ENCODE peak calls at places on chromosomes 13 and 19, in nine cellular contexts. T is effector CD4-positive, alpha-beta T cell; V is uterus; C is epithelial cell of prostate; F is HuH-7.5; I is ovary; X is activated B cell treated with CpG ODN at 0.5 μM for 24 hours; H is foreskin fibroblast; R is posterior vena cava. A is an unnamed sample.

GRCh38 chr13:113298001-113298945 is 1.2 kb downstream of the LAMP1 start:
- DNase-seq in C (no peak), V (no peak), T (no peak), H (peak; percentile 25), I (no peak), F (no peak), R (no peak), X (no peak), A (no peak)

GRCh38 chr13:38713046-38713445 is 26.2 kb downstream of the FREM2 start:
- DNase-seq in H (no peak), X (no peak), T (no peak), V (no peak), C (no peak), R (no peak), F (no peak), I (no peak), A (no peak)

GRCh38 chr13:95540848-95541247 is 11.7 kb upstream of the CLDN10 start:
- DNase-seq in R (no peak), H (no peak), T (no peak), C (no peak), F (no peak), X (no peak), V (no peak), I (no peak), A (peak; percentile 43)

GRCh38 chr13:75870397-75870801 is 234.3 kb downstream of the LMO7 start:
- DNase-seq in H (peak; percentile 62), T (no peak), X (no peak), R (no peak), I (no peak), C (no peak), F (no peak), V (peak; percentile 17), A (peak; percentile 45)

GRCh38 chr19:38318595-38319142 is 976 bp upstream of the KCNK6 start:
- DNase-seq in I (peak; percentile 57), V (peak; percentile 66), H (no peak), F (no peak), C (no peak), R (no peak), T (no peak), X (no peak), A (no peak)

GRCh38 chr13:24632382-24633121 is 47.7 kb upstream of the ATP12A start:
- DNase-seq in C (no peak), X (no peak), T (no peak), V (no peak), H (no peak), I (no peak), F (no peak), R (no peak), A (no peak)

GRCh38 chr13:24148414-24149305 is 11.9 kb upstream of the SPATA13 start:
- DNase-seq in X (no peak), H (peak; percentile 97), F (no peak), V (no peak), T (no peak), R (no peak), I (no peak), C (peak; percentile 89), A (no peak)

GRCh38 chr19:4068058-4068966 is 1.6 kb upstream of the ZBTB7A start:
- DNase-seq in R (no peak), H (no peak), F (no peak), V (peak; percentile 29), T (no peak), X (no peak), I (no peak), C (no peak), A (peak; percentile 73)

GRCh38 chr13:113902956-113903355 is 39.1 kb upstream of the GAS6 start:
- DNase-seq in F (no peak), X (no peak), H (no peak), C (no peak), V (peak; percentile 18), I (no peak), T (no peak), R (peak; percentile 51), A (no peak)

GRCh38 chr19:50556236-50557008 is 11.8 kb downstream of the LRRC4B start:
- DNase-seq in T (peak; percentile 68), V (peak; percentile 62), C (no peak), I (peak; percentile 69), F (peak; percentile 90), R (peak; percentile 93), X (peak; percentile 61), H (peak; percentile 84), A (peak; percentile 87)

GRCh38 chr13:36006347-36006746 is 124.8 kb downstream of the DCLK1 start:
- DNase-seq in V (no peak), I (no peak), C (no peak), R (peak; percentile 16), H (no peak), T (no peak), X (no peak), F (no peak), A (peak; percentile 34)

GRCh38 chr13:99260216-99260615 is 2.0 kb upstream of the GPR18 start:
- DNase-seq in I (no peak), F (no peak), T (no peak), C (no peak), H (peak; percentile 11), V (no peak), X (no peak), R (no peak), A (no peak)

GRCh38 chr19:20999731-21000352 is 20.6 kb upstream of the ZNF430 start:
- DNase-seq in T (peak; percentile 80), X (peak; percentile 74), R (peak; percentile 89), I (peak; percentile 89), H (peak; percentile 89), V (peak; percentile 77), C (peak; percentile 52), F (peak; percentile 46), A (peak; percentile 94)

GRCh38 chr13:20566917-20567755 is at the start of gene IFT88:
- DNase-seq in F (peak; percentile 66), T (peak; percentile 67), C (no peak), R (peak; percentile 97), I (peak; percentile 89), H (peak; percentile 93), V (peak; percentile 88), X (peak; percentile 92), A (peak; percentile 96)

GRCh38 chr19:10193666-10194499 is 870 bp downstream of the DNMT1 start:
- DNase-seq in X (no peak), C (no peak), F (peak; percentile 52), I (no peak), T (no peak), H (peak; percentile 81), V (no peak), R (no peak), A (no peak)

GRCh38 chr19:6204866-6205723 is 69.6 kb downstream of the ACSBG2 start:
- DNase-seq in I (no peak), T (no peak), R (peak; percentile 62), H (no peak), F (no peak), V (no peak), C (no peak), X (no peak), A (no peak)

GRCh38 chr13:85724554-85725432 is 74.4 kb downstream of the SLITRK6 start:
- DNase-seq in X (no peak), I (no peak), H (peak; percentile 14), C (no peak), R (no peak), F (no peak), T (no peak), V (no peak), A (no peak)

GRCh38 chr13:59687028-59687427 is 476.7 kb downstream of the DIAPH3 start:
- DNase-seq in H (no peak), R (no peak), F (no peak), X (no peak), T (no peak), C (no peak), V (no peak), I (no peak), A (no peak)

GRCh38 chr13:21458816-21459701 is at the start of gene ZDHHC20:
- DNase-seq in V (peak; percentile 94), X (peak; percentile 98), C (no peak), F (peak; percentile 78), I (peak; percentile 94), R (peak; percentile 97), H (peak; percentile 94), T (peak; percentile 81), A (peak; percentile 91)

GRCh38 chr13:37475966-37476365 is 122.6 kb downstream of the POSTN start:
- DNase-seq in V (no peak), H (peak; percentile 79), X (no peak), R (no peak), F (no peak), C (no peak), T (no peak), I (no peak), A (no peak)

GRCh38 chr13:80979035-80979641 is 638.2 kb upstream of the SPRY2 start:
- DNase-seq in F (peak; percentile 13), H (peak; percentile 82), X (no peak), V (no peak), T (no peak), I (no peak), C (no peak), R (peak; percentile 61), A (no peak)

GRCh38 chr19:14375055-14375581 is 6.1 kb upstream of the ADGRE5 start:
- DNase-seq in H (no peak), T (peak; percentile 74), R (no peak), V (no peak), C (no peak), F (no peak), I (no peak), X (peak; percentile 61), A (peak; percentile 69)

GRCh38 chr13:109785141-109785891 is 1.1 kb downstream of the IRS2 start:
- DNase-seq in C (no peak), H (peak; percentile 81), T (peak; percentile 26), I (peak; percentile 64), F (no peak), X (peak; percentile 46), V (peak; percentile 46), R (peak; percentile 85), A (peak; percentile 82)

GRCh38 chr13:20219585-20219984 is 12.5 kb downstream of the GJB6 start:
- DNase-seq in H (no peak), T (no peak), F (no peak), R (no peak), V (no peak), C (no peak), X (no peak), I (no peak), A (no peak)

GRCh38 chr19:39247701-39248664 is 673 bp downstream of the IFNL4 start:
- DNase-seq in V (no peak), T (no peak), F (no peak), C (no peak), X (no peak), R (no peak), H (peak; percentile 31), I (no peak), A (no peak)

GRCh38 chr19:4140237-4140711 is 13.2 kb upstream of the CREB3L3 start:
- DNase-seq in F (peak; percentile 84), T (no peak), I (no peak), R (no peak), C (no peak), X (peak; percentile 23), H (peak; percentile 82), V (no peak), A (peak; percentile 64)

GRCh38 chr19:49851456-49852259 is 699 bp downstream of the PTOV1 start:
- DNase-seq in V (peak; percentile 51), H (peak; percentile 40), X (peak; percentile 35), T (peak; percentile 24), F (peak; percentile 68), C (no peak), R (peak; percentile 80), I (peak; percentile 73), A (peak; percentile 43)

GRCh38 chr19:13859361-13859880 is 17.5 kb upstream of the NANOS3 start:
- DNase-seq in X (no peak), I (no peak), V (no peak), C (no peak), R (no peak), T (no peak), H (peak; percentile 67), F (no peak), A (no peak)

GRCh38 chr13:110841846-110842245 is 73.0 kb downstream of the ANKRD10 start:
- DNase-seq in C (peak; percentile 20), H (peak; percentile 27), I (no peak), V (no peak), R (no peak), F (no peak), T (no peak), X (no peak), A (no peak)

GRCh38 chr19:48741222-48741999 is 1.0 kb upstream of the RASIP1 start:
- DNase-seq in R (no peak), H (no peak), V (no peak), C (no peak), F (no peak), T (no peak), I (peak; percentile 40), X (no peak), A (peak; percentile 87)

GRCh38 chr19:32017341-32017948 is 328.0 kb upstream of the ZNF507 start:
- DNase-seq in T (no peak), I (no peak), F (no peak), C (no peak), X (no peak), R (no peak), H (no peak), V (no peak), A (no peak)

A was measured in right cardiac atrium.